ENCODE peak calls at places on chromosomes 7 and 10, in nine cellular contexts. One of them, this sample, is unnamed.

GRCh38 chr10:17273403-17273802 is 45.4 kb downstream of the VIM start:
- DNase-seq in heart left ventricle: no peak
- DNase-seq in AG09319: no peak
- DNase-seq in HFFc6: peak
- DNase-seq in PC-9: peak
- DNase-seq in left lung: no peak
- DNase-seq in H9: no peak
- DNase-seq in lung: no peak
- DNase-seq in heart right ventricle: no peak
- DNase-seq in this sample: peak

GRCh38 chr10:124523886-124524285 is 62.3 kb downstream of the LHPP start:
- DNase-seq in AG09319: no peak
- DNase-seq in HFFc6: no peak
- DNase-seq in lung: no peak
- DNase-seq in heart right ventricle: no peak
- DNase-seq in heart left ventricle: no peak
- DNase-seq in left lung: no peak
- DNase-seq in H9: no peak
- DNase-seq in PC-9: no peak
- DNase-seq in this sample: no peak

GRCh38 chr7:98531717-98532116 is 85.4 kb upstream of the NPTX2 start:
- DNase-seq in H9: no peak
- DNase-seq in HFFc6: no peak
- DNase-seq in heart left ventricle: no peak
- DNase-seq in AG09319: no peak
- DNase-seq in lung: no peak
- DNase-seq in heart right ventricle: no peak
- DNase-seq in left lung: no peak
- DNase-seq in PC-9: no peak
- DNase-seq in this sample: no peak

GRCh38 chr7:130943336-130943901 is 209.4 kb upstream of the KLF14 start:
- DNase-seq in HFFc6: peak
- DNase-seq in heart left ventricle: no peak
- DNase-seq in H9: no peak
- DNase-seq in heart right ventricle: no peak
- DNase-seq in PC-9: no peak
- DNase-seq in lung: no peak
- DNase-seq in left lung: no peak
- DNase-seq in AG09319: no peak
- DNase-seq in this sample: no peak

GRCh38 chr7:138000081-138000701 is 1.7 kb downstream of the CREB3L2 start:
- DNase-seq in heart right ventricle: peak
- DNase-seq in HFFc6: peak
- DNase-seq in AG09319: peak
- DNase-seq in PC-9: peak
- DNase-seq in heart left ventricle: peak
- DNase-seq in H9: peak
- DNase-seq in lung: peak
- DNase-seq in left lung: no peak
- DNase-seq in this sample: no peak

GRCh38 chr10:91242940-91243339 is 22.5 kb downstream of the PCGF5 start:
- DNase-seq in heart right ventricle: no peak
- DNase-seq in PC-9: no peak
- DNase-seq in AG09319: no peak
- DNase-seq in heart left ventricle: no peak
- DNase-seq in HFFc6: no peak
- DNase-seq in left lung: no peak
- DNase-seq in H9: no peak
- DNase-seq in lung: no peak
- DNase-seq in this sample: no peak

GRCh38 chr7:30510124-30511074 is 5.8 kb upstream of the GGCT start:
- DNase-seq in H9: no peak
- DNase-seq in heart left ventricle: no peak
- DNase-seq in HFFc6: peak
- DNase-seq in heart right ventricle: no peak
- DNase-seq in left lung: no peak
- DNase-seq in PC-9: peak
- DNase-seq in AG09319: peak
- DNase-seq in lung: no peak
- DNase-seq in this sample: peak

GRCh38 chr10:31808258-31809218 is 120.1 kb downstream of the ARHGAP12 start:
- DNase-seq in H9: no peak
- DNase-seq in heart right ventricle: peak
- DNase-seq in lung: no peak
- DNase-seq in left lung: no peak
- DNase-seq in heart left ventricle: peak
- DNase-seq in HFFc6: peak
- DNase-seq in AG09319: peak
- DNase-seq in PC-9: no peak
- DNase-seq in this sample: no peak

GRCh38 chr10:34286136-34286739 is 528.9 kb downstream of the PARD3 start:
- DNase-seq in AG09319: no peak
- DNase-seq in H9: peak
- DNase-seq in PC-9: no peak
- DNase-seq in heart right ventricle: no peak
- DNase-seq in left lung: no peak
- DNase-seq in heart left ventricle: no peak
- DNase-seq in lung: no peak
- DNase-seq in HFFc6: peak
- DNase-seq in this sample: no peak

GRCh38 chr7:21926448-21926847 is 19.3 kb downstream of the CDCA7L start:
- DNase-seq in H9: no peak
- DNase-seq in AG09319: no peak
- DNase-seq in left lung: no peak
- DNase-seq in HFFc6: no peak
- DNase-seq in lung: no peak
- DNase-seq in heart left ventricle: no peak
- DNase-seq in PC-9: no peak
- DNase-seq in heart right ventricle: no peak
- DNase-seq in this sample: no peak

GRCh38 chr7:152504367-152504766 is 68.6 kb upstream of the KMT2C start:
- DNase-seq in PC-9: peak
- DNase-seq in AG09319: no peak
- DNase-seq in heart right ventricle: no peak
- DNase-seq in HFFc6: no peak
- DNase-seq in heart left ventricle: no peak
- DNase-seq in H9: no peak
- DNase-seq in left lung: no peak
- DNase-seq in lung: no peak
- DNase-seq in this sample: peak

GRCh38 chr10:98365698-98366530 is 49.1 kb downstream of the PYROXD2 start:
- DNase-seq in HFFc6: no peak
- DNase-seq in lung: no peak
- DNase-seq in heart right ventricle: no peak
- DNase-seq in AG09319: no peak
- DNase-seq in heart left ventricle: no peak
- DNase-seq in PC-9: peak
- DNase-seq in H9: no peak
- DNase-seq in left lung: no peak
- DNase-seq in this sample: peak

DNA sequence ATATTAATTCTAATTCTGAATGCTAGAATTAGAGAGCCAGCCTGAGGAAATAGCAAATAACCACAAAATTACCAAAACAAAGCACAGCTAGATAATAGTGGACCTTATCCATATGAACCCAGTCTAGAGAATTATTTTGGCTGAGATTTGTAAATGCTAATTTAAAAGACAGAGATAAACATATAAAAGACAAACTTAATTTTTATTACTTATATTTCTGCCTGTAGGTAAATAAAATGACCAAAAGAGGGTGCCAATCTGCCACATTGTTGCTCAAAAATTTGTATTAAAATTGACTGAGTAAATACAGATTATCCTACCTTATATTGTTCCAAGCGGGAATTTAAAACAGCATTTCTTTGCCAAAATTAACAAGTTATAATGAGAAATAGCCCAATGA is 20.2 kb downstream of the RTKN2 start:
- DNase-seq in heart right ventricle: no peak
- DNase-seq in lung: no peak
- DNase-seq in H9: no peak
- DNase-seq in HFFc6: no peak
- DNase-seq in left lung: no peak
- DNase-seq in heart left ventricle: no peak
- DNase-seq in AG09319: no peak
- DNase-seq in PC-9: no peak
- DNase-seq in this sample: no peak
- TF ChIP-seq CTCF in heart right ventricle: no peak
- TF ChIP-seq CTCF in lung: no peak
- TF ChIP-seq CTCF in H9: peak
- TF ChIP-seq CTCF in HFFc6: peak
- TF ChIP-seq CTCF in left lung: peak
- TF ChIP-seq CTCF in heart left ventricle: no peak
- TF ChIP-seq CTCF in AG09319: peak
- TF ChIP-seq CTCF in PC-9: peak
- TF ChIP-seq CTCF in this sample: peak

DNA sequence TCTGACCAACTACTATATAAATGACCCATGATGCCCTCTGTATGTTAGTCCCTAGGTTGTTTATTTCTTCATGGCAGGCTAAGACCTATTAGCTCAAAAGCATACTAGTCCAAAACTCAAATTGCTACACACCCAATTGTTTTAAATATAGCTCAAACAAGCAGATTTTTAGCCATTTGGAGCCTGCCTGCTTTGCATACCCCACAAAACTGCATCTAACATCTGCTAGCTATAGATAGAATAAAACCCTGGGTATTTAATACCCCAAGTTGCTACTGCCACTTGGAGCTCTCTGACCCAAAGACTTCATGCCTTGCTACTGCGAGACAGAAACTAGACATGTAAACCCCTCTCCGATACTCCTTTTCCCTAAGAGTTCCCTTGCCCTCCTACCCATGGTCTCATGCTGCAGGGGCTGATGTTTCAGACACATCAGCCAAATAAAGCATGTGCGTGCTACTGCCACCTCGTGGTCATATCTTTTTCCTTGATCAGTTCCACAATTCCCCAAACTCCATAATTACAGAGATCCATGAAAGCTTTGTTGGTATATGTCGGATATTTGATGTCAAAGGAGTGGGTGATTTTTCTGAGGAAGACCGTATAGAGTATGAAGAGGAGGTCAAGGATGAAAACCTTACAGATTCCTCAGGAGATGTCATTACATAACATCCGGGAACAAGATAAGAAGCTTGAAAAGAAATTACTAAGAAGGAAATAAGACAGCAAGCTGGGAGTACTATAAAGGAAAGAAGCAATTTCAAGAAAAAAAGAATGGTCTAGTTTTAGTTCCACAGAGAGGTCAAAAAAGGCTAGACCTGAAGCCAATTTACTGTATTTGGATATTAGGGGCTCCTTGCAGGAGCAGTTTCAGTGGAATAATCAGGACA is 386.6 kb downstream of the SH2D4B start:
- DNase-seq in PC-9: no peak
- DNase-seq in HFFc6: peak
- DNase-seq in left lung: no peak
- DNase-seq in AG09319: peak
- DNase-seq in heart left ventricle: peak
- DNase-seq in lung: peak
- DNase-seq in heart right ventricle: peak
- DNase-seq in H9: peak
- DNase-seq in this sample: peak
- TF ChIP-seq CTCF in PC-9: peak
- TF ChIP-seq CTCF in HFFc6: peak
- TF ChIP-seq CTCF in left lung: peak
- TF ChIP-seq CTCF in AG09319: peak
- TF ChIP-seq CTCF in heart left ventricle: peak
- TF ChIP-seq CTCF in lung: peak
- TF ChIP-seq CTCF in heart right ventricle: peak
- TF ChIP-seq CTCF in H9: peak
- TF ChIP-seq CTCF in this sample: peak

GRCh38 chr10:94496646-94497045 is 48.9 kb upstream of the HELLS start:
- DNase-seq in AG09319: no peak
- DNase-seq in HFFc6: no peak
- DNase-seq in left lung: no peak
- DNase-seq in PC-9: no peak
- DNase-seq in H9: no peak
- DNase-seq in heart left ventricle: no peak
- DNase-seq in lung: no peak
- DNase-seq in heart right ventricle: no peak
- DNase-seq in this sample: no peak

GRCh38 chr10:94496010-94496409 is 49.6 kb upstream of the HELLS start:
- DNase-seq in H9: no peak
- DNase-seq in heart right ventricle: no peak
- DNase-seq in PC-9: no peak
- DNase-seq in left lung: no peak
- DNase-seq in heart left ventricle: no peak
- DNase-seq in AG09319: no peak
- DNase-seq in lung: no peak
- DNase-seq in HFFc6: peak
- DNase-seq in this sample: no peak

GRCh38 chr10:94500063-94500462 is 45.5 kb upstream of the HELLS start:
- DNase-seq in AG09319: no peak
- DNase-seq in HFFc6: peak
- DNase-seq in lung: no peak
- DNase-seq in heart right ventricle: no peak
- DNase-seq in PC-9: no peak
- DNase-seq in H9: no peak
- DNase-seq in left lung: no peak
- DNase-seq in heart left ventricle: no peak
- DNase-seq in this sample: no peak
- TF ChIP-seq CTCF in AG09319: peak
- TF ChIP-seq CTCF in HFFc6: peak
- TF ChIP-seq CTCF in lung: no peak
- TF ChIP-seq CTCF in heart right ventricle: no peak
- TF ChIP-seq CTCF in PC-9: peak
- TF ChIP-seq CTCF in H9: peak
- TF ChIP-seq CTCF in left lung: no peak
- TF ChIP-seq CTCF in heart left ventricle: peak
- TF ChIP-seq CTCF in this sample: peak

GRCh38 chr7:117479480-117480224 is at the start of gene CFTR:
- DNase-seq in left lung: peak
- DNase-seq in H9: peak
- DNase-seq in lung: peak
- DNase-seq in PC-9: no peak
- DNase-seq in heart right ventricle: peak
- DNase-seq in AG09319: no peak
- DNase-seq in HFFc6: no peak
- DNase-seq in heart left ventricle: no peak
- DNase-seq in this sample: peak

GRCh38 chr7:117478796-117479479 is 887 bp upstream of the CFTR start:
- DNase-seq in heart right ventricle: no peak
- DNase-seq in left lung: no peak
- DNase-seq in AG09319: no peak
- DNase-seq in lung: no peak
- DNase-seq in HFFc6: no peak
- DNase-seq in H9: peak
- DNase-seq in PC-9: no peak
- DNase-seq in heart left ventricle: no peak
- DNase-seq in this sample: peak

GRCh38 chr7:117484988-117485655 is 5.3 kb downstream of the CFTR start:
- DNase-seq in lung: no peak
- DNase-seq in HFFc6: no peak
- DNase-seq in H9: no peak
- DNase-seq in heart right ventricle: no peak
- DNase-seq in left lung: no peak
- DNase-seq in heart left ventricle: no peak
- DNase-seq in PC-9: no peak
- DNase-seq in AG09319: no peak
- DNase-seq in this sample: no peak

DNA sequence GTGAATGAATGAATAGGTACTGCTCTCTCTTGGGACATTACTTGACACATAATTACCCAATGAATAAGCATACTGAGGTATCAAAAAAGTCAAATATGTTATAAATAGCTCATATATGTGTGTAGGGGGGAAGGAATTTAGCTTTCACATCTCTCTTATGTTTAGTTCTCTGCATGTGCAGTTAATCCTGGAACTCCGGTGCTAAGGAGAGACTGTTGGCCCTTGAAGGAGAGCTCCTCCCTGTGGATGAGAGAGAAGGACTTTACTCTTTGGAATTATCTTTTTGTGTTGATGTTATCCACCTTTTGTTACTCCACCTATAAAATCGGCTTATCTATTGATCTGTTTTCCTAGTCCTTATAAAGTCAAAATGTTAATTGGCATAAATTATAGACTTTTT is 1.2 kb downstream of the CFTR start:
- DNase-seq in AG09319: no peak
- DNase-seq in left lung: no peak
- DNase-seq in lung: no peak
- DNase-seq in H9: no peak
- DNase-seq in heart right ventricle: no peak
- DNase-seq in heart left ventricle: no peak
- DNase-seq in HFFc6: no peak
- DNase-seq in PC-9: no peak
- DNase-seq in this sample: peak
- TF ChIP-seq CTCF in AG09319: no peak
- TF ChIP-seq CTCF in left lung: no peak
- TF ChIP-seq CTCF in lung: no peak
- TF ChIP-seq CTCF in H9: peak
- TF ChIP-seq CTCF in heart right ventricle: no peak
- TF ChIP-seq CTCF in heart left ventricle: no peak
- TF ChIP-seq CTCF in HFFc6: no peak
- TF ChIP-seq CTCF in PC-9: no peak
- TF ChIP-seq CTCF in this sample: no peak

This sample was measured in Calu3.